ENCODE peak calls at places on chromosomes 7 and 10, in nine cellular contexts. G, N, U, H, Q, K, O, E and I are unnamed samples.

GRCh38 chr10:69413221-69413865 is 3.4 kb downstream of the TACR2 start:
- DNase-seq in O (peak), K (peak), H (no peak), G (no peak), Q (peak), U (peak), N (peak), E (peak), I (no peak)

GRCh38 chr10:47147186-47147585 is 152.8 kb upstream of the GDF10 start:
- DNase-seq in G (no peak), Q (no peak), U (no peak), E (no peak), N (no peak), H (no peak), O (no peak), K (no peak), I (no peak)

GRCh38 chr10:103493911-103494877 is 689 bp downstream of the NEURL1 start:
- DNase-seq in H (no peak), Q (no peak), U (no peak), N (no peak), E (no peak), K (no peak), O (no peak), G (no peak), I (no peak)

GRCh38 chr7:105017263-105018051 is 3.5 kb downstream of the KMT2E start:
- DNase-seq in E (no peak), Q (no peak), K (no peak), H (no peak), U (no peak), N (no peak), O (no peak), G (no peak), I (no peak)

GRCh38 chr10:10788761-10789160 is 228.9 kb upstream of the CELF2 start:
- DNase-seq in H (no peak), E (no peak), N (no peak), U (no peak), G (no peak), O (no peak), K (no peak), Q (no peak), I (no peak)

GRCh38 chr7:157997991-157998505 is 589.6 kb downstream of the PTPRN2 start:
- DNase-seq in O (no peak), Q (no peak), U (no peak), E (no peak), H (no peak), N (no peak), K (no peak), G (no peak), I (no peak)

GRCh38 chr7:149007615-149008014 is 20.7 kb downstream of the PDIA4 start:
- DNase-seq in U (no peak), K (no peak), G (no peak), N (no peak), O (no peak), E (no peak), Q (no peak), H (no peak), I (no peak)

GRCh38 chr7:111829221-111829620 is 266.9 kb upstream of the IMMP2L start:
- DNase-seq in U (no peak), O (no peak), G (no peak), Q (no peak), E (no peak), K (no peak), H (no peak), N (no peak), I (no peak)